ENCODE peak calls at places on chromosomes 4 and X, in four cellular contexts. M, U, H and B are unnamed samples.

GRCh38 chr4:142558851-142559250 is 287.2 kb downstream of the INPP4B start:
- DNase-seq in M (no peak), H (no peak), U (no peak), B (no peak)

GRCh38 chr4:169439244-169439643 is 168.5 kb upstream of the SH3RF1 start:
- DNase-seq in U (no peak), M (peak), H (peak), B (no peak)

GRCh38 chrX:21838937-21839333 is 482 bp upstream of the MBTPS2 start:
- DNase-seq in H (no peak), M (no peak), U (no peak), B (no peak)

GRCh38 chrX:151416521-151417048 is 19.6 kb downstream of the VMA21 start:
- DNase-seq in H (no peak), U (no peak), M (no peak), B (no peak)

GRCh38 chr4:113049421-113050355 is at the start of gene ANK2:
- DNase-seq in U (no peak), H (no peak), M (no peak), B (no peak)

GRCh38 chrX:48864210-48864609 is 28.8 kb upstream of the PCSK1N start:
- DNase-seq in H (peak), M (no peak), U (no peak), B (no peak)

GRCh38 chrX:39749728-39750127 is 348.0 kb downstream of the BCOR start:
- DNase-seq in M (no peak), H (no peak), U (no peak), B (no peak)

GRCh38 chrX:107708762-107709161 is 66.8 kb downstream of the TSC22D3 start:
- DNase-seq in H (no peak), M (no peak), U (no peak), B (no peak)

GRCh38 chr4:158624889-158625478 is 46.7 kb downstream of the C4orf46 start:
- DNase-seq in M (peak), U (no peak), H (peak), B (peak)

GRCh38 chr4:1137850-1138249 is 24.5 kb upstream of the RNF212 start:
- DNase-seq in U (no peak), H (no peak), M (no peak), B (no peak)
- H3K4me3 ChIP-seq in U (no peak), H (no peak), M (no peak), B (no peak)

GRCh38 chrX:10922841-10923240 is 188.3 kb upstream of the HCCS start:
- DNase-seq in H (no peak), M (no peak), U (no peak), B (no peak)

GRCh38 chrX:10926906-10927305 is 184.2 kb upstream of the HCCS start:
- DNase-seq in U (no peak), M (no peak), H (no peak), B (no peak)

GRCh38 chrX:10926404-10926803 is 184.7 kb upstream of the HCCS start:
- DNase-seq in U (no peak), M (no peak), H (no peak), B (no peak)

DNA sequence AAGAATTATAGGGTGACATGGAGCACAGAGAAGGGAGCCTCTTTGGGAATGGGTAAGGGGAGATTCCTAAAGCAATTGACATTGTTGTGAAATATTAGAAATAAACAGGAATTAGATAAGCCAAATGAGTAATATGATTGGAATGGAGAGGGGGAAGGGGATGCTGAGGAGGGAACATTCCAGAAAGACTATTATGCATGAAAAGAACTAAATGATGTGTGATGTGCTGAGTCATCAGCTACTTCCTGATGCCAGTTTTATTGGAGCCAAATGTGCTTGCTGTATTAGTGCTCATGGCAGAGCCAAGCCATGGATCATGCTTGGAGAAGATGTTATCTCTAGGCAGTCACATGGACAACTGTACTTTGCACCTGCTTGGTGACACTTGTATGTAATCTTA is 189.0 kb upstream of the HCCS start:
- DNase-seq in M (peak), H (peak), U (no peak), B (peak)
- H3K4me3 ChIP-seq in M (no peak), H (no peak), U (no peak), B (no peak)

DNA sequence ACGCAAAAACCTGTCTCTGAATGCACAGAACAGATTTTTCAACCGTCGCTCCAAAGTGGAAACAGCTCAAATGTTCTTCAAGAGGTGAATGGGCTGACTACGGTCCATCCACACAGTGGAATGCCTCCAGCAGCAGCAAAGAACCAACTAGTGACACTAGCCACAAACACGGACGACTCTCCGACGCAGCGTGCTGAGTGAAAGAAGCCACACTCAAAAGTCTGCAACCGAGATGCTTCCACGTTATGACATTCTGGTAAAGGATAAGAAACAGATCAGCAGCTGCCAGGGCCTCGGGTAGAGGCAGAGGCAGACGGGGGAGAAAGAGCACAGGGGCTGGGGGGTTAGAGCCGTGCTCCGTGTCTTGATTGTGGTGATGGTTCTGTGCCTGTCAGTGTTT is 125.2 kb downstream of the AFAP1 start:
- DNase-seq in M (no peak), H (no peak), U (no peak), B (no peak)
- H3K4me3 ChIP-seq in M (no peak), H (no peak), U (no peak), B (no peak)

DNA sequence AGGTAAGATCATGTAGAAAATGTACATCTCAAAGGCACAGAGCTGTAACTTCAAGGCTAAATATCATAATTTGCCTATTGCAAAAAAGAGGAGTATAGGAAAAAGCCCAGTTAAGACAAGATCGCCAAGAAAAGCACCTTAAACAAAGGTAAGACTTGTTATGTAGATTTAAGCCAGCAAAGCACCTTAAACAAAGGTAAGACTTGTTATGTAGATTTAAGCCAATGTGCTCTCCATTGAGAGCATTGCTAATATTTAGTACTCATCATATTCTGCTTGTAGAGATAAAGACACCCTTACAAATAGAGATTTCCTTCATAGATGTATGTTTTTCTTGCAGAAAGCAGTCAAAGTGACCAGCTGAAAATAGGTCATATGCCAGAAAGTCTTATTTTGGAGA is 115.8 kb downstream of the ADAM29 start:
- DNase-seq in M (no peak), U (no peak), H (no peak), B (no peak)
- H3K4me3 ChIP-seq in M (no peak), U (no peak), H (no peak), B (no peak)